ENCODE peak calls at places on chromosomes 1 and 21, in nine cellular contexts. L, Z, C, Q, W, P, X, G and T are unnamed samples.

GRCh38 chr1:27522148-27522859 is 32.3 kb upstream of the WASF2 start:
- DNase-seq in L (peak; percentile 55), W (no peak), Q (peak; percentile 90), G (no peak), X (peak; percentile 63), C (no peak), P (no peak), Z (no peak), T (peak; percentile 37)

GRCh38 chr1:61140778-61141177 is 58.4 kb downstream of the NFIA start:
- DNase-seq in P (no peak), L (no peak), Z (no peak), C (no peak), Q (no peak), W (no peak), G (no peak), X (no peak), T (no peak)

GRCh38 chr1:152107984-152108898 is 7.0 kb downstream of the TCHH start:
- DNase-seq in W (no peak), L (peak; percentile 55), Q (no peak), X (no peak), P (no peak), C (no peak), Z (no peak), G (peak; percentile 4), T (no peak)

GRCh38 chr1:29490204-29490934 is 254.0 kb downstream of the PTPRU start:
- DNase-seq in W (no peak), C (peak; percentile 33), Q (no peak), P (peak; percentile 53), Z (no peak), X (no peak), L (no peak), G (no peak), T (no peak)

GRCh38 chr1:211495584-211495983 is 3.6 kb upstream of the RD3 start:
- DNase-seq in L (no peak), X (no peak), G (no peak), C (peak; percentile 25), W (no peak), Z (no peak), Q (no peak), P (no peak), T (no peak)

GRCh38 chr1:160205974-160206369 is 788 bp downstream of the PEA15 start:
- DNase-seq in Q (peak; percentile 68), C (peak; percentile 75), G (peak; percentile 49), X (no peak), P (peak; percentile 61), W (peak; percentile 53), Z (no peak), L (peak; percentile 70), T (peak; percentile 58)

GRCh38 chr1:214244252-214244651 is 36.7 kb upstream of the SMYD2 start:
- DNase-seq in Z (no peak), G (no peak), X (no peak), L (no peak), Q (no peak), W (no peak), C (no peak), P (no peak), T (no peak)

GRCh38 chr1:248841702-248842395 is 3.8 kb downstream of the ZNF672 start:
- DNase-seq in G (peak; percentile 69), Q (peak; percentile 65), L (peak; percentile 46), Z (no peak), P (no peak), X (peak; percentile 63), W (peak; percentile 59), C (no peak), T (peak; percentile 67)

GRCh38 chr1:111205724-111206070 is 5.3 kb upstream of the DENND2D start:
- DNase-seq in X (no peak), G (no peak), W (no peak), L (no peak), C (no peak), Z (no peak), P (no peak), Q (no peak), T (no peak)

GRCh38 chr1:225766967-225767413 is 10.6 kb upstream of the SRP9 start:
- DNase-seq in Q (no peak), P (peak; percentile 72), Z (no peak), C (peak; percentile 89), G (no peak), X (peak; percentile 82), L (peak; percentile 97), W (peak; percentile 12), T (no peak)

GRCh38 chr1:172411791-172412338 is 8.6 kb upstream of the C1orf105 start:
- DNase-seq in X (no peak), L (no peak), P (no peak), W (no peak), Z (no peak), C (no peak), Q (no peak), G (no peak), T (no peak)

DNA sequence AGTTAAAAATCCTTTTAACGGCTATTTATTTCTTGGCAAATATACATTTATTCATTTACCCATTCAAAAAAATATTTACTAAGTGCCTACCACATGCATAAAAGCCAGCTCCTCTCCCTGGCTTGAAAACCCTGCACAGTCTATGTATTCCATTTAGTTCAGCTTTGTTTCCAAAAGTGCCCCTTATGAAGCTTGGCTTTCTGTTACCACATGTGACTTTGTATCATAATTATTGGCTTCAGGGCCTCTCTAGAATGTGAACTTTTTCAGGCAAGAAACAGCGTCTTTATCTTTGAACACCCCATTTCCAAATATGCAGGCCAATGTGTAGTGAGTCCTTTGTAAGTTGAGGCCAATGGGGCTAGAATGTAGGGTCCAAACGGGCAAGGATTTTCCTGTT is 69.3 kb downstream of the CACHD1 start:
- DNase-seq in L (no peak), X (no peak), G (no peak), Z (no peak), Q (no peak), C (no peak), W (no peak), P (no peak), T (no peak)
- H3K4me1 ChIP-seq in L (peaks cover 4% of the 10 kb centered on the region), X (peaks cover 14% of the 10 kb centered on the region), G (peaks cover 40% of the 10 kb centered on the region), Z (peaks cover 30% of the 10 kb centered on the region), Q (peaks cover 48% of the 10 kb centered on the region), C (peaks cover 30% of the 10 kb centered on the region), W (peaks cover 68% of the 10 kb centered on the region), P (peaks cover 50% of the 10 kb centered on the region), T (peaks cover 6% of the 10 kb centered on the region)

DNA sequence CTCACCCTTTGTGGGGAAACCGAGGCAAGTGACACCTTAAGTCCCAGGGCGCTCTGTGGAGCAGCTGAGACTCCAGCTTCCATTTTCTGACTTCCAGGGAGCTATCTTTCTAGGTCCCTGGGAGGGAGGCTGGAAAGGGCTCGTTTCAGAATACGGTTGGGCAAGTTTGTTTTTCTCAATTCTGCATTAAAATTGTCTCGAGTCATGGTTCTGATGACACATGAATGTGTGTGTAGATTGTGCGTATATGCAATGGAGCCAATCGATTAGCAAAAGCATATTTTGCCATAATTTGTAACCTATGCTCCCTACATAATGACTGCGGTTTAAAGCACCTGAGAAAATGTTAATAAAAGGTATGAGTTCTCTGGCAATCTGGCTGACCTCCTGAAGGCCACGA is 77.3 kb downstream of the SIK1 start:
- DNase-seq in L (no peak), X (no peak), C (no peak), W (no peak), P (no peak), G (no peak), Z (no peak), Q (no peak), T (no peak)
- H3K4me1 ChIP-seq in L (no peaks in the 10 kb centered on the region), X (no peaks in the 10 kb centered on the region), C (no peaks in the 10 kb centered on the region), W (peaks cover 28% of the 10 kb centered on the region), P (peaks cover 4% of the 10 kb centered on the region), G (no peaks in the 10 kb centered on the region), Z (peaks cover 5% of the 10 kb centered on the region), Q (no peaks in the 10 kb centered on the region), T (no peaks in the 10 kb centered on the region)

GRCh38 chr21:45943630-45944540 is 37.7 kb upstream of the COL6A1 start:
- DNase-seq in C (no peak), W (no peak), Q (no peak), P (no peak), L (no peak), G (no peak), Z (no peak), X (no peak), T (no peak)

GRCh38 chr21:45944601-45945000 is 37.0 kb upstream of the COL6A1 start:
- DNase-seq in L (no peak), Z (no peak), X (no peak), W (no peak), Q (no peak), C (no peak), G (no peak), P (no peak), T (no peak)

GRCh38 chr21:45947296-45947695 is 34.3 kb upstream of the COL6A1 start:
- DNase-seq in Q (no peak), Z (no peak), L (no peak), G (no peak), W (no peak), P (no peak), C (peak; percentile 54), X (no peak), T (no peak)

GRCh38 chr21:45945868-45946210 is 35.7 kb upstream of the COL6A1 start:
- DNase-seq in C (no peak), L (no peak), G (no peak), W (no peak), P (no peak), X (no peak), Q (no peak), Z (no peak), T (no peak)

DNA sequence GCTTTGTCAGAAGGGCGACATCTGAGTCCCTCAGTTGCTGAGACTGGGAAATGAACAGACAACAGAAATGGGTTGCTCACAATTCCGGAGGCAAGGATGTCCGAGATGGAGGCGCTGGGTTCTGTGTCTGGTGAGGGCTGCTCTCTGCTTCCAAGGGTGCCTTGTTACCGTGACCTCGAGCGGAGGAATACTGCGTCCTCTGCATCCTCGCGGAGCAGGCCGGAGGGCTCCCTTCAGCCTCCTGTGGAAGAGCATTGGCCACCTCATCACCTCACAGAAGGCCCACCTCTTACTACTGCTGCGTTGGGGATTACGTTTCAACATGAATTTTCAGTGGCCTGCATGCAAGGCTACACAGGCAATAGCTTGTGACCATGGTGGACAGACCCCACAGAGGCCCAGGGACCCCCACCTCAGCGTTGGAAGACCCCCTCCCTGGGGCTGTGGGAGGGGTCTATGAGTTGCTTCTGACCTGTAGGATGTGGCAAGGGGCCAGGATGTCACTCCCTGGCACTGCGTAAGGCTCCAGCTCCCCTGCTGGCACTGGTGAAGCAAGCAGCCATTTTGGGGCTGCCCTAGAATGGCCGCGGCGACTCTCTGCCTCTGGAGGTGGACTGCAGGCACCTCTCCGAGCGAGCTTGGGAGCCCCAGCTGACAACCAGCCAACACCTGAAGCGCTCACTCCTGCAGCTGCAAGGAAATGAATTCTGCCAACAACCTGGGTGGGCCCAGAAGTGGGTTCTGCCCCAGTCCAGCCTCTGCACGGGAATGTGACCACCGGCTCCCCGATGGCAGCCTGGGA is 36.3 kb upstream of the COL6A1 start:
- DNase-seq in Z (no peak), G (no peak), P (no peak), Q (no peak), W (no peak), C (no peak), X (no peak), L (no peak), T (no peak)
- H3K4me1 ChIP-seq in Z (no peaks in the 10 kb centered on the region), G (no peaks in the 10 kb centered on the region), P (peaks cover under 1% of the 10 kb centered on the region), Q (no peaks in the 10 kb centered on the region), W (peaks cover 2% of the 10 kb centered on the region), C (peaks cover 4% of the 10 kb centered on the region), X (no peaks in the 10 kb centered on the region), L (no peaks in the 10 kb centered on the region), T (peaks cover 2% of the 10 kb centered on the region)

DNA sequence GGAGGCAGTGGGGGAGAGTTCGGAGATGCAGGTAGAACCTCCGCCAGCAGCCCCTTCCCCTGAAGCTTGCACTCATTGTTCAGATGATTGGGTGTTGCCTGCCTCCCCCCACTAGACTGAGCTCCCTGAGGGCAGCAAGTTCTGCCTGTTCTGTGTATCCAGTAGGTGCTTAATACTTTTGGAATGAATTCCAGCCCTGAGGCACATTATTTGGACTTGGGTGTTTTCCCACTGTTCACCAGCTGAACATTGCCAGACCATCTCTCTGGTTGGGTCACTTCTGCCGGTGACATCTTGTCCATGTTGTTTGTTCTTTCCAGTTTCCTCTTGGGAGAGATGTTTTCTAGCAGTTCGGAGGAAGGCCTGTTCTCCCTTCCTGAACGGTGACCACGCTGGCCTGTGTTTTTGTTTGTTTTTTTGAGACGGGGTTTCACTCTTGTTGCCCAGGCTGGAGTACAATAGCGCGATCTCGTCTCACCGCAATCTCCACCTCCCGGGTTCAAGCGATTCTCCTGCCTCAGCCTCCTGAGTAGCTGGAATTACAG is 48.7 kb downstream of the SPSB1 start:
- DNase-seq in W (no peak), L (no peak), X (no peak), C (no peak), P (no peak), Z (no peak), Q (no peak), G (no peak), T (no peak)
- H3K4me1 ChIP-seq in W (peaks cover 34% of the 10 kb centered on the region), L (no peaks in the 10 kb centered on the region), X (peaks cover 20% of the 10 kb centered on the region), C (peaks cover 76% of the 10 kb centered on the region), P (peaks cover 11% of the 10 kb centered on the region), Z (peaks cover 13% of the 10 kb centered on the region), Q (no peaks in the 10 kb centered on the region), G (no peaks in the 10 kb centered on the region), T (peaks cover 30% of the 10 kb centered on the region)